ENCODE peak calls at places on chromosomes 3 and 15, in five cellular contexts. D is GM23338, P is prostate gland, T is H1, F is upper lobe of left lung. B is an unnamed sample.
A peak's percentile ranks its signal among the peaks of the same experiment; 100 is the strongest.

GRCh38 chr3:58386966-58387365 is 46.7 kb downstream of the PDHB start:
- DNase-seq in P (no peak), D (peak; percentile 30), F (no peak), T (no peak), B (peak; percentile 29)

GRCh38 chr3:61561374-61562041 is at the start of gene PTPRG:
- DNase-seq in P (peak; percentile 90), T (peak; percentile 61), F (peak; percentile 95), D (peak; percentile 93), B (peak; percentile 90)

GRCh38 chr3:46360904-46361303 is 7.0 kb downstream of the CCR2 start:
- DNase-seq in F (peak; percentile 17), D (no peak), T (no peak), P (no peak), B (no peak)

GRCh38 chr15:90871097-90871715 is 2.8 kb downstream of the FURIN start:
- DNase-seq in P (no peak), D (peak; percentile 62), F (peak; percentile 91), T (no peak), B (no peak)

GRCh38 chr3:151724846-151725562 is 8.7 kb upstream of the AADACL2 start:
- DNase-seq in F (no peak), T (no peak), P (no peak), D (peak; percentile 37), B (no peak)

GRCh38 chr3:49279376-49279775 is 2.3 kb upstream of the C3orf62 start:
- DNase-seq in F (no peak), D (no peak), P (peak; percentile 12), T (no peak), B (no peak)

GRCh38 chr15:101332061-101332467 is 37.0 kb upstream of the SNRPA1 start:
- DNase-seq in P (no peak), D (no peak), F (no peak), T (no peak), B (peak; percentile 42)

GRCh38 chr15:72338617-72339321 is 18.8 kb upstream of the CELF6 start:
- DNase-seq in D (no peak), T (no peak), F (no peak), P (no peak), B (no peak)

GRCh38 chr15:82933576-82933975 is 18.9 kb downstream of the HOMER2 start:
- DNase-seq in D (no peak), T (no peak), F (no peak), P (no peak), B (no peak)

GRCh38 chr15:61049934-61050333 is 179.2 kb downstream of the RORA start:
- DNase-seq in P (no peak), D (no peak), F (no peak), T (no peak), B (peak; percentile 44)

GRCh38 chr3:49967307-49967706 is 27.4 kb downstream of the RBM6 start:
- DNase-seq in P (no peak), F (no peak), D (no peak), T (no peak), B (no peak)

GRCh38 chr3:127077506-127078064 is 94.7 kb downstream of the PLXNA1 start:
- DNase-seq in D (no peak), F (no peak), P (no peak), T (no peak), B (no peak)

GRCh38 chr3:16050641-16051467 is 123.6 kb upstream of the GALNT15 start:
- DNase-seq in F (peak; percentile 38), P (no peak), T (no peak), D (no peak), B (no peak)

GRCh38 chr3:169772951-169773816 is at the start of gene MYNN:
- DNase-seq in F (peak; percentile 96), P (peak; percentile 91), T (peak; percentile 60), D (peak; percentile 94), B (peak; percentile 94)

GRCh38 chr15:43923553-43923952 is 96.8 kb downstream of the WDR76 start:
- DNase-seq in F (no peak), D (no peak), P (no peak), T (no peak), B (no peak)

GRCh38 chr3:100124116-100124767 is 9.9 kb upstream of the FILIP1L start:
- DNase-seq in T (no peak), F (no peak), D (no peak), P (no peak), B (no peak)

GRCh38 chr3:100123112-100123511 is 8.8 kb upstream of the FILIP1L start:
- DNase-seq in P (no peak), F (no peak), T (no peak), D (peak; percentile 11), B (no peak)

GRCh38 chr3:100128565-100128964 is 14.3 kb upstream of the FILIP1L start:
- DNase-seq in P (no peak), T (no peak), F (no peak), D (no peak), B (no peak)

GRCh38 chr3:100127792-100128191 is 13.5 kb upstream of the FILIP1L start:
- DNase-seq in T (no peak), F (no peak), D (no peak), P (no peak), B (no peak)

GRCh38 chr3:100125539-100125938 is 11.2 kb upstream of the FILIP1L start:
- DNase-seq in T (no peak), F (no peak), D (no peak), P (no peak), B (no peak)
- TF ChIP-seq POLR2AphosphoS5 in T (no peak), F (no peak), D (no peak), P (no peak), B (no peak)

GRCh38 chr15:76647612-76648011 is 257.5 kb downstream of the SCAPER start:
- DNase-seq in P (no peak), D (peak; percentile 5), T (no peak), F (no peak), B (no peak)

GRCh38 chr15:76642671-76643070 is 262.5 kb downstream of the SCAPER start:
- DNase-seq in F (no peak), P (no peak), D (peak; percentile 32), T (no peak), B (no peak)
- TF ChIP-seq CTCF in F (no peak), P (no peak), D (no peak), T (no peak), B (no peak)

DNA sequence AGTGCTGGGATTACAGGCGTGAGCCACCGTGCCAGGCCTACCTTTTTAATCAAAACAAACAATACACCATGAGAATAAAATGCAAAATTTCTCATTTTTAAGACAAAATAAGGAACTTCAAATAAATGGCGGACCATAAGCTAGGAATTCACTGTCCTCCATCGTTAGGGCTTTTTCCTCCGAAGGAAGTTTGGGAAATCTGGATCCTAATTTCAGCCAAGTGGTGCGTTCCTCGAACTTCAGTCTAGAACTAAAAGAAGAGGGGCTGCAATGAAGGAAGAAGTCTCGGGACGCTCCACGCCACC is 260 bp downstream of the EXD1 start:
- DNase-seq in T (no peak), F (no peak), D (no peak), P (no peak), B (no peak)
- H3K4me3 ChIP-seq in T (peak overlapping the region; percentile 96), F (peak overlapping the region; percentile 14), D (peak overlapping the region; percentile 36), P (peak overlapping the region; percentile 88), B (peak overlapping the region; percentile 69)

GRCh38 chr3:73516656-73517055 is 108.1 kb downstream of the PDZRN3 start:
- DNase-seq in F (no peak), D (no peak), T (no peak), P (peak; percentile 92), B (peak; percentile 77)
- TF ChIP-seq POLR2AphosphoS5 in F (no peak), D (no peak), T (no peak), P (peak; percentile 92), B (no peak)

GRCh38 chr3:31695280-31696008 is 162.7 kb downstream of the STT3B start:
- DNase-seq in T (no peak), P (no peak), D (peak; percentile 62), F (no peak), B (peak; percentile 36)
- TF ChIP-seq CTCF in T (peak; percentile 21), P (no peak), D (peak; percentile 37), F (no peak), B (no peak)

DNA sequence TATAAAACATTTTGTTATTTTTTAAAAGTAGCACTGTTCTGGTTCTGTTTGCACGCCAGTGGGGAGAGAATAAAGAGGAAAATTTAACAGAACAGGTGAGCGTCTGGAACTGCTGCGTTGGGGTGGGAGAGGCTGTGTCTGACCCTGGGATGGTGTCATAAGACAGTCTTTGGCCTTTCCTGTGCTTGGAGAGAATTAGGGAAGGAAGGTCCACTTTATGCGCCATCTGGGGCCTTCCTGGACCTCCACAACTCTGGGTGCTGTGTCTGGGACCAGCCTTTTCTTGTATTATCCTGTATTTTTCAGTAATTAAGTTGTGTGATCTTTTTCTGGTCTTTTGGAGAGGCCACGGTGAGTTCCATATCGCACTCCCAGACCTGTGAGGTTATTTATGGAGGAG is 3.3 kb downstream of the FAM43A start:
- DNase-seq in D (no peak), P (no peak), F (no peak), T (no peak), B (peak; percentile 9)
- H3K4me3 ChIP-seq in D (peak overlapping the region; percentile 69), P (peak overlapping the region; percentile 64), F (no peak overlapping the region), T (peak overlapping the region; percentile 79), B (no peak overlapping the region)

DNA sequence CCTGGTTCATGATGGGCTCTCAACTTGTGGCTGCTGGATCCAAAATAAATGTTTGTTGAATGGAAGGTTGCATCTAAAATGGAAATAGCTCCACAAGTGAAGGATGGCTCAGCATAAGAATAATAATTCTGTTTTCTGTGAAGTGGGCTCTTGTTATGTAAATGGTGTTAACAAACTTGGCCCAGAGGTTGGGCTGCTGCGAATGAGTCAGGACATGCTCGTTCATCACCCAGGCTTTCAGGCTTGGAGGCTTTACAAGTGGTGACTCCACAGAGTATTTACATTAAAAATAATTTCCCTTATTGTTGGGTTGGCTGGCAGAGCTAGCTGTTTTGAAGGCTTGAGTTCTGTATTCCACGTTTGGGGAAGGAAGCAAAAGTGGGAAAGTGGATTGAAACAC is 60.5 kb downstream of the ITGB5 start:
- DNase-seq in D (peak; percentile 79), T (peak; percentile 41), P (peak; percentile 36), F (no peak), B (no peak)
- TF ChIP-seq POLR2AphosphoS5 in D (no peak), T (no peak), P (peak; percentile 39), F (no peak), B (peak; percentile 73)

GRCh38 chr15:95868970-95869369 is 461.5 kb upstream of the NR2F2 start:
- DNase-seq in F (peak; percentile 20), D (no peak), P (no peak), T (no peak), B (no peak)

GRCh38 chr15:95864467-95864886 is 466.0 kb upstream of the NR2F2 start:
- DNase-seq in T (no peak), P (no peak), D (no peak), F (no peak), B (no peak)

GRCh38 chr15:95868450-95868849 is 462.1 kb upstream of the NR2F2 start:
- DNase-seq in F (no peak), P (no peak), T (no peak), D (no peak), B (no peak)

GRCh38 chr15:95865330-95865739 is 465.2 kb upstream of the NR2F2 start:
- DNase-seq in D (no peak), T (no peak), P (no peak), F (no peak), B (no peak)

GRCh38 chr15:95866698-95867440 is 463.6 kb upstream of the NR2F2 start:
- DNase-seq in D (no peak), P (no peak), T (no peak), F (no peak), B (no peak)
- TF ChIP-seq CTCF in D (no peak), P (no peak), T (no peak), F (no peak), B (no peak)